ENCODE peak calls at places on chromosomes 7 and 10, in eight cellular contexts. G is neural progenitor cell, K is SK-N-SH, B is colonic mucosa, J is MM.1S, N is H9, V is fibroblast of lung, W is IMR-90. D is an unnamed sample. For H3K4me1, the result is how much of the 10 kb centered on the place peaks cover.

GRCh38 chr10:11434323-11434722 is 177.1 kb downstream of the USP6NL start:
- DNase-seq in G (peak), K (peak), B (no peak), J (no peak), N (peak), V (no peak), W (no peak), D (peak)

GRCh38 chr7:85172530-85172941 is 14.3 kb downstream of the SEMA3D start:
- DNase-seq in G (no peak), K (no peak), B (no peak), J (no peak), N (no peak), V (peak), W (peak), D (no peak)

GRCh38 chr7:1242601-1243289 is 10.1 kb downstream of the UNCX start:
- DNase-seq in G (peak), K (no peak), B (no peak), J (no peak), N (no peak), V (no peak), W (no peak), D (peak)

GRCh38 chr10:103197177-103197576 is 4.1 kb upstream of the NT5C2 start:
- DNase-seq in G (no peak), K (peak), B (peak), J (peak), N (no peak), V (peak), W (peak), D (no peak)

GRCh38 chr10:98248018-98248417 is 20.0 kb downstream of the LOXL4 start:
- DNase-seq in G (no peak), K (no peak), B (no peak), J (no peak), N (no peak), V (no peak), W (no peak), D (no peak)

GRCh38 chr7:13792208-13792607 is 197.3 kb downstream of the ETV1 start:
- DNase-seq in G (no peak), K (peak), B (no peak), J (no peak), N (no peak), V (no peak), W (no peak), D (no peak)

GRCh38 chr7:134724606-134725005 is 54.8 kb upstream of the CALD1 start:
- DNase-seq in G (peak), K (no peak), B (no peak), J (peak), N (peak), V (peak), W (peak), D (peak)

GRCh38 chr10:9636206-9636605 is 1381.5 kb upstream of the CELF2 start:
- DNase-seq in G (no peak), K (no peak), B (no peak), J (no peak), N (no peak), V (no peak), W (peak), D (no peak)

GRCh38 chr7:120611959-120612358 is 246.0 kb downstream of the TSPAN12 start:
- DNase-seq in G (no peak), K (no peak), B (no peak), J (no peak), N (no peak), V (no peak), W (no peak), D (no peak)

GRCh38 chr10:97463363-97464132 is 17.6 kb downstream of the ZDHHC16 start:
- DNase-seq in G (peak), K (peak), B (peak), J (peak), N (peak), V (peak), W (peak), D (peak)

GRCh38 chr7:22386206-22386858 is 29.4 kb upstream of the RAPGEF5 start:
- DNase-seq in G (no peak), K (no peak), B (no peak), J (no peak), N (no peak), V (no peak), W (no peak), D (no peak)

GRCh38 chr7:112510032-112510742 is 29.4 kb downstream of the LSMEM1 start:
- DNase-seq in G (no peak), K (no peak), B (no peak), J (no peak), N (no peak), V (peak), W (peak), D (peak)

GRCh38 chr7:128221929-128222403 is 19.1 kb upstream of the LEP start:
- DNase-seq in G (no peak), K (peak), B (no peak), J (no peak), N (no peak), V (peak), W (peak), D (no peak)

GRCh38 chr7:134448359-134449229 is 10.3 kb downstream of the AKR1B1 start:
- DNase-seq in G (no peak), K (no peak), B (no peak), J (no peak), N (peak), V (peak), W (peak), D (no peak)

GRCh38 chr7:98434087-98434486 is 33.2 kb upstream of the BAIAP2L1 start:
- DNase-seq in G (no peak), K (no peak), B (no peak), J (no peak), N (no peak), V (no peak), W (no peak), D (no peak)

GRCh38 chr7:154741131-154741530 is 261.8 kb downstream of the PAXIP1 start:
- DNase-seq in G (no peak), K (no peak), B (no peak), J (no peak), N (no peak), V (no peak), W (no peak), D (no peak)

GRCh38 chr10:17872191-17873091 is 63.3 kb downstream of the MRC1 start:
- DNase-seq in G (peak), K (no peak), B (peak), J (no peak), N (no peak), V (peak), W (peak), D (peak)

GRCh38 chr10:132333386-132333785 is 1.4 kb downstream of the LRRC27 start:
- DNase-seq in G (no peak), K (no peak), B (no peak), J (no peak), N (no peak), V (no peak), W (no peak), D (no peak)

GRCh38 chr7:19408821-19409220 is 263.6 kb upstream of the FERD3L start:
- DNase-seq in G (no peak), K (no peak), B (no peak), J (no peak), N (no peak), V (no peak), W (no peak), D (no peak)

GRCh38 chr7:140723002-140723401 is 26.5 kb downstream of the NDUFB2 start:
- DNase-seq in G (no peak), K (no peak), B (no peak), J (no peak), N (no peak), V (no peak), W (no peak), D (no peak)

GRCh38 chr10:123007558-123008378 is 827 bp downstream of the IKZF5 start:
- DNase-seq in G (peak), K (peak), B (peak), J (peak), N (peak), V (peak), W (peak), D (peak)

GRCh38 chr10:76150139-76150885 is 718.9 kb downstream of the LRMDA start:
- DNase-seq in G (peak), K (no peak), B (no peak), J (no peak), N (peak), V (peak), W (peak), D (peak)

GRCh38 chr10:43039629-43040481 is 37.0 kb upstream of the RET start:
- DNase-seq in G (no peak), K (peak), B (peak), J (peak), N (peak), V (no peak), W (no peak), D (no peak)

GRCh38 chr7:33534830-33535229 is 370.5 kb upstream of the BMPER start:
- DNase-seq in G (no peak), K (no peak), B (no peak), J (no peak), N (no peak), V (no peak), W (peak), D (peak)

GRCh38 chr7:108613147-108613948 is 43.7 kb downstream of the DNAJB9 start:
- DNase-seq in G (peak), K (peak), B (no peak), J (peak), N (no peak), V (peak), W (peak), D (no peak)

GRCh38 chr7:46072722-46073121 is 151.7 kb upstream of the IGFBP3 start:
- DNase-seq in G (no peak), K (no peak), B (no peak), J (no peak), N (no peak), V (peak), W (no peak), D (no peak)

DNA sequence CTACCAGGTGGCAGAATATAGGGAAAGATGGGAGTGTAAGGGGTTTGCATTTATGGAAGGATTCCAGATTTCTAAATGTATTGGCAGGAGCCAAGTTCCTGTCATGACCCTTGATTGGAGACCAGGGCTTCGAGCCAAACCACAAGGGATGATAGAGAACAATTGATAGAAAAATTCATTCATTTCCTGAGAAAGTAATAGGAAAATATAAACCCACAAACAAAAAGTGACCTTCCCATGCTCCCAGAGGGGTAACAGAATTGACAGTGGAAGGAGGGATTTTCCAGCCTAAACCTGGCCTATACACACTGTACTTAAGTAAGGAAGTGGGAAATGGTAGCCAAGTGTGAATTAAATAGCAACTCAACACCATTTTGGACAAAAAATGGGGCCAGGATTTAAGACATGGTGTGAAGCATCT is 22.4 kb upstream of the IFIT2 start:
- DNase-seq in G (no peak), K (no peak), B (no peak), J (no peak), N (no peak), V (peak), W (no peak), D (no peak)
- H3K4me1 ChIP-seq in G (under half), K (under half), B (under half), J (under half), N (under half), V (under half), W (under half), D (under half)

GRCh38 chr7:129907122-129907741 is 45.5 kb downstream of the UBE2H start:
- DNase-seq in G (no peak), K (no peak), B (no peak), J (no peak), N (no peak), V (no peak), W (no peak), D (no peak)
- H3K9ac ChIP-seq in G (no peak), K (no peak), B (no peak), J (no peak), N (no peak), V (no peak), W (no peak), D (no peak)

GRCh38 chr7:158829021-158829341 is 328 bp downstream of the ESYT2 start:
- DNase-seq in G (peak), K (no peak), B (peak), J (peak), N (peak), V (peak), W (peak), D (peak)

GRCh38 chr7:158827411-158828342 is 1.6 kb downstream of the ESYT2 start:
- DNase-seq in G (no peak), K (no peak), B (no peak), J (peak), N (no peak), V (peak), W (peak), D (no peak)

GRCh38 chr7:158828343-158829020 is 827 bp downstream of the ESYT2 start:
- DNase-seq in G (peak), K (peak), B (peak), J (no peak), N (peak), V (no peak), W (no peak), D (peak)

GRCh38 chr7:158824028-158824427 is 5.3 kb downstream of the ESYT2 start:
- DNase-seq in G (no peak), K (no peak), B (no peak), J (peak), N (no peak), V (no peak), W (no peak), D (peak)

DNA sequence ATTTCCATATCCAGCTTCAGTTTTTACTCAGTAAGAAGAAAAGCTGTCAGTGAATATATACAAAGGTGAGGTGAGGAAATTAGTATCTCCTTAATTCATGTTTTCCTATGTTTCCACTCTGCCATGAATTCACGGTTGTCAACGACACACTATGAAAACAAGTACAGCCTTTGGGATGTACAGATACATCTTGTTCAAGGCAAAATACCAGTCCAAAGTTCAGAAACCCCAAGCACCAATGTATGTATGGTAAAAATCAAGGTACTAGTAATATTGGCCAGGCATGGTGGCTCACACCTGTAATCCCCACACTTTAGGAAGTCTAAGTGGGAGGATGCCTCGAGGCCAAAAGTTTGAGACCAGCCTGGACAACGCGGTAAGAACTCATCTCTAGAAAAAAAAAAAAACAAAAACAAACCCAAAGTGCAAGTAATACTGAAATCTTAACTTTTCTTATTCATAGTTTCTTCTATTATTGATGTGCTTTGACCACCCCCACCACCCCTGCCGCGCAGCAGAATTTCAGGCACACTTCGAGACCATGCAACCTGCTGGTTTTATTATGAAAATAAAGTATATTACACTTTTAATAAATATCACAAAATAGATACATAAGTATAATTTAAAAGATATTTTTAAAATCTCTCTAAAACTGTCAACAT is 3.5 kb downstream of the ESYT2 start:
- DNase-seq in G (no peak), K (no peak), B (no peak), J (no peak), N (no peak), V (no peak), W (no peak), D (no peak)
- TF ChIP-seq CTCF in G (no peak), K (no peak), B (no peak), J (no peak), N (no peak), V (no peak), W (no peak), D (no peak)

DNA sequence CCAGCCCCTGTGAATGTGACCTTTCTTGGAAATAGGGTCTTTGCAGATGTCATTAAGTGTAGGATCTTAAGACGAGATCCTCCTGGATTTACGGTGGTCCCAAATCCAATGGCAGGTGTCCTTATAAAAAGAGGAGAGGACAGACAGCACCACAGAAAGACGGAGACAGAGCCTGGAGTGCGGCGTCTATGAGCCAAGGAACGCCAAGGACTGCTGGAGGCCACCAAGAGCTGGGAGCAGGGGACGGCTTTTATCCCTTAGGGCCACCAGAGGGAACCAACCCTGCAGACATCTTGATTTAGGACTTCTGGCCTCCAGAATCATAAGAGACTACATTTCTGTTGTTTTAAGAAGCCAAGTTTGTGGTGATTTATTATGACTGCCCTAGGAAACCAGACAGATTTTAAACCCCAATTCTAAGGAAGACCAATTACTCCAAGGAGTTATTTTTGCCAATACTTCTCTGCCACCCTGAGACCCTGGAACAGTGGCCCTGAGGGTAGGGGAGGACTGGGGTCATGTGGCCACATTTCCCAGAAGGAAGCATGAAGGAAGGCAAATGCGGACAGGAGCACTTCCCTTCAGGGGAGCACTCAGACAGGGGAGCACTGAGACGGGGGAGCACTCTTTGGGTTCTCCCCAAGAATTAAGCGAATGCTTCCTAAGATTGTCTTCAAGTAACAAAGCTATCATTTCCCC is 67.6 kb downstream of the CHST15 start:
- DNase-seq in G (peak), K (peak), B (no peak), J (no peak), N (no peak), V (peak), W (no peak), D (peak)
- H3K4me1 ChIP-seq in G (under half), K (under half), B (under half), J (under half), N (under half), V (under half), W (under half), D (under half)

DNA sequence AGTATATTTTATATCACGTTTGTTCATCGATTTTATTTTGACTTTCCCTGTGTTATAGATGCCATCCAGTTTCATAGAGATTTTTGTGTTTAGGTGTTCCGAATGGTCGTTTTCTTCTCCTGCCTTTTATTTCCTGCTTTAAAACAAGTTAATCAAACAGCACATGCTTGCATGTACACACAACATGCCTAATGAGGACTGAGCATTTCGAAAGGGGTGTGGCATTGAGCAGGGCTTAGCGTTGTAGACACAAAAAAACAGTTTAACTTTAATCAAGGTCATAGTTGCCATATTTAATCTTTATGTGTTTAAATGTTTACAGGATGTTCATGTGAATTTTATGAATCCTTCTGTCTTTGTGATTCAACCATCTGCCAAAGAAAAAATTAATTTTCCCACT is 430.5 kb upstream of the GALNT17 start:
- DNase-seq in G (no peak), K (no peak), B (no peak), J (no peak), N (no peak), V (no peak), W (no peak), D (no peak)
- H3K9ac ChIP-seq in G (no peak), K (no peak), B (no peak), J (no peak), N (no peak), V (no peak), W (no peak), D (no peak)

DNA sequence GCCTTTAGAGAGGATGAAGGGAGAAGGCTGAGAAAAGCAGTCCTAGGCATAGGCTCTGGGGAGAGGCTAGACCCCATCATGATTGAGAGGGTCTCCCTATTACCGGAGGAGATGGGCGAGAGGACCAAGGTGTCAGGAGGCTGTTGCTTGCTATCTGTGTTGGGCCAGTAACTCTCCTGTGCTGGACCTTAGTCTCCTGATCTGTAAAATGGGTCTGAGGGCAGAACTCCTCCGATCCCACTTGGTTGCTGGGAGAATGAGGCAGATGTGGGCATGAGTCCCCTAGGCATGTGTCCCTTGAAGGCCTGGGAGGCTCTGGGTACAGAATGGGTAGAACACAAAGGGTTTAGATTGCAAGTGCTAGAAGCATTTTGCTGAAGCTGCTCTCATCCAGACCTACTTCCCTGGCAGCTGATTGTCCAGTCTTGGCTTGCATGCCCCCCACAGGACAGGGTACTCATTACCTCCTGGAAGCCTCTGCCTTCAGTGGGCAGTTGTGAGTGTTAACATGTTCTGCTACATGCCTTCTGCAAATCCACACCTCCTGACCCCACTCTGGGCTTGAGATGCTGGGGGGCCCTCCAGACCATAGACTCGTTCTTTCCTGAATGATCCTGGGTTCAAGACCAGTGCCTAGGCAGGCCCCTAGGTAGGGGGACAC is 4.4 kb downstream of the ZMIZ1 start:
- DNase-seq in G (no peak), K (no peak), B (peak), J (no peak), N (no peak), V (no peak), W (no peak), D (no peak)
- TF ChIP-seq CTCF in G (no peak), K (peak), B (no peak), J (no peak), N (no peak), V (no peak), W (peak), D (peak)

GRCh38 chr7:158728911-158729645 is 24.5 kb upstream of the NCAPG2 start:
- DNase-seq in G (no peak), K (no peak), B (peak), J (no peak), N (no peak), V (no peak), W (no peak), D (no peak)
- H3K4me1 ChIP-seq in G (under half), K (under half), B (under half), J (under half), N (under half), V (under half), W (under half), D (under half)

GRCh38 chr10:12735843-12736462 is 265.6 kb downstream of the CCDC3 start:
- DNase-seq in G (no peak), K (no peak), B (no peak), J (no peak), N (no peak), V (no peak), W (no peak), D (no peak)
- H3K9ac ChIP-seq in G (no peak), K (no peak), B (no peak), J (no peak), N (no peak), V (no peak), W (no peak), D (no peak)

DNA sequence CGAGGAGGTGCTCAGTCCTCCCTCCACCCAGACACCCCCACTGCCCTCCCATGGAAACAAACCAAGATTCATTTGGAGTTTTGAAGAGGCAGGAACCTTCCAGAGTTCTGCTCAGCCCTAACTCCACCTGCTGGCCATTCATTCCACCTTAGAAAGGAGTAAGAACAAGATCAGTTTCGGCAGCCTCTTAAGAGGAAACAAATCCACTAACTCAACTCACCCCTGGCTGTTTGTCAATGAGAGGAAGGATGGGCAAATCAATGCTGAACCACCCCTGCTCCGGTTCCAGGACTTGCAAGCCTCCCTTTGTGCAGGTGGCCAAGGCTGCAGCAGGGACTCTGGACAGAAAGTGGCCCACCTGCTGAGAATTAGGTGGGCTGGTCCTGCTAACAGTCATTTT is 26.2 kb downstream of the CCDC3 start:
- DNase-seq in G (peak), K (no peak), B (no peak), J (peak), N (no peak), V (no peak), W (no peak), D (peak)
- TF ChIP-seq CTCF in G (peak), K (no peak), B (no peak), J (peak), N (peak), V (peak), W (no peak), D (peak)